ENCODE peak calls at places on chromosomes 12 and 14, in nine cellular contexts. H, Z, J, C, B, U, M, T and K are unnamed samples.

GRCh38 chr12:25433024-25433423 is 120.1 kb downstream of the LMNTD1 start:
- DNase-seq in H (no peak), Z (no peak), J (no peak), C (no peak), B (no peak), U (no peak), M (no peak), T (no peak), K (no peak)

GRCh38 chr14:39085933-39086332 is 17.1 kb downstream of the SEC23A start:
- DNase-seq in H (no peak), Z (no peak), J (no peak), C (peak; percentile 69), B (no peak), U (no peak), M (no peak), T (no peak), K (peak; percentile 67)

GRCh38 chr14:55845963-55846851 is 266.2 kb downstream of the KTN1 start:
- DNase-seq in H (no peak), Z (no peak), J (no peak), C (peak; percentile 99), B (no peak), U (peak; percentile 31), M (no peak), T (no peak), K (no peak)

GRCh38 chr14:103562135-103562384 is 397 bp downstream of the BAG5 start:
- DNase-seq in H (no peak), Z (peak; percentile 65), J (no peak), C (no peak), B (no peak), U (peak; percentile 73), M (peak; percentile 7), T (no peak), K (no peak)

GRCh38 chr14:79724934-79725717 is 486.2 kb downstream of the DIO2 start:
- DNase-seq in H (no peak), Z (no peak), J (no peak), C (no peak), B (no peak), U (no peak), M (no peak), T (no peak), K (no peak)

GRCh38 chr14:66111891-66112290 is 374.3 kb upstream of the CCDC196 start:
- DNase-seq in H (no peak), Z (no peak), J (no peak), C (no peak), B (no peak), U (no peak), M (no peak), T (no peak), K (no peak)

GRCh38 chr14:100887728-100888335 is 15.7 kb downstream of the RTL1 start:
- DNase-seq in H (no peak), Z (no peak), J (no peak), C (no peak), B (no peak), U (no peak), M (no peak), T (no peak), K (no peak)

GRCh38 chr14:69571879-69572633 is 2.6 kb downstream of the CCDC177 start:
- DNase-seq in H (no peak), Z (peak; percentile 78), J (peak; percentile 66), C (peak; percentile 70), B (no peak), U (peak; percentile 37), M (no peak), T (peak; percentile 51), K (no peak)

GRCh38 chr12:123908884-123909807 is 63.5 kb downstream of the CCDC92 start:
- DNase-seq in H (no peak), Z (no peak), J (peak; percentile 30), C (no peak), B (peak; percentile 72), U (no peak), M (no peak), T (no peak), K (no peak)

GRCh38 chr12:48000878-48001321 is 3.4 kb downstream of the COL2A1 start:
- DNase-seq in H (peak; percentile 58), Z (peak; percentile 84), J (peak; percentile 17), C (peak; percentile 83), B (no peak), U (no peak), M (peak; percentile 46), T (no peak), K (peak; percentile 90)

GRCh38 chr14:21543426-21544350 is 17.5 kb upstream of the SALL2 start:
- DNase-seq in H (no peak), Z (peak; percentile 84), J (no peak), C (no peak), B (no peak), U (no peak), M (no peak), T (no peak), K (peak; percentile 83)

GRCh38 chr12:12803186-12803585 is 10.0 kb upstream of the DDX47 start:
- DNase-seq in H (peak; percentile 84), Z (peak; percentile 29), J (peak; percentile 98), C (peak; percentile 98), B (no peak), U (peak; percentile 77), M (peak; percentile 93), T (peak; percentile 92), K (no peak)

GRCh38 chr12:46556820-46557524 is 184.4 kb upstream of the SLC38A2 start:
- DNase-seq in H (peak; percentile 79), Z (no peak), J (no peak), C (no peak), B (no peak), U (no peak), M (no peak), T (no peak), K (no peak)

GRCh38 chr12:49703647-49704137 is 3.5 kb downstream of the FMNL3 start:
- DNase-seq in H (peak; percentile 86), Z (no peak), J (no peak), C (no peak), B (no peak), U (no peak), M (no peak), T (no peak), K (no peak)

GRCh38 chr14:73324536-73324932 is 87.2 kb downstream of the PAPLN start:
- DNase-seq in H (no peak), Z (no peak), J (no peak), C (no peak), B (no peak), U (no peak), M (no peak), T (no peak), K (peak; percentile 6)

GRCh38 chr12:29516431-29516875 is 19.0 kb upstream of the OVCH1 start:
- DNase-seq in H (peak; percentile 23), Z (no peak), J (no peak), C (peak; percentile 21), B (no peak), U (no peak), M (no peak), T (no peak), K (no peak)

GRCh38 chr12:42910656-42911055 is 321.1 kb upstream of the PRICKLE1 start:
- DNase-seq in H (no peak), Z (no peak), J (no peak), C (no peak), B (no peak), U (no peak), M (no peak), T (no peak), K (no peak)

GRCh38 chr12:3532931-3533702 is 42.1 kb downstream of the PRMT8 start:
- DNase-seq in H (no peak), Z (no peak), J (no peak), C (no peak), B (no peak), U (no peak), M (no peak), T (no peak), K (no peak)

GRCh38 chr14:56794557-56795283 is 15.6 kb downstream of the OTX2 start:
- DNase-seq in H (no peak), Z (peak; percentile 65), J (no peak), C (no peak), B (no peak), U (no peak), M (no peak), T (no peak), K (peak; percentile 65)

GRCh38 chr14:105941226-105942166 is 415.1 kb downstream of the TMEM121 start:
- DNase-seq in H (no peak), Z (no peak), J (no peak), C (peak; percentile 22), B (no peak), U (no peak), M (no peak), T (no peak), K (no peak)

GRCh38 chr14:90518941-90519256 is 122.1 kb downstream of the CALM1 start:
- DNase-seq in H (no peak), Z (peak; percentile 85), J (no peak), C (no peak), B (no peak), U (peak; percentile 65), M (peak; percentile 69), T (no peak), K (peak; percentile 72)

GRCh38 chr14:75213172-75213571 is 36.8 kb upstream of the TMED10 start:
- DNase-seq in H (no peak), Z (no peak), J (no peak), C (peak; percentile 65), B (no peak), U (no peak), M (no peak), T (no peak), K (no peak)

GRCh38 chr12:102702447-102703114 is 214.5 kb downstream of the PAH start:
- DNase-seq in H (peak; percentile 55), Z (peak; percentile 66), J (peak; percentile 24), C (peak; percentile 38), B (no peak), U (peak; percentile 77), M (peak; percentile 47), T (no peak), K (peak; percentile 70)

GRCh38 chr12:106302401-106303201 is at the start of gene TCP11L2:
- DNase-seq in H (peak; percentile 80), Z (peak; percentile 87), J (peak; percentile 63), C (peak; percentile 60), B (peak; percentile 96), U (peak; percentile 94), M (peak; percentile 83), T (no peak), K (peak; percentile 83)

GRCh38 chr12:124454735-124455134 is 112.7 kb downstream of the NCOR2 start:
- DNase-seq in H (peak; percentile 63), Z (no peak), J (no peak), C (no peak), B (no peak), U (no peak), M (no peak), T (no peak), K (no peak)

GRCh38 chr14:59358105-59358504 is 107.1 kb downstream of the GPR135 start:
- DNase-seq in H (no peak), Z (peak; percentile 87), J (peak; percentile 37), C (peak; percentile 29), B (no peak), U (peak; percentile 94), M (peak; percentile 62), T (no peak), K (peak; percentile 91)

GRCh38 chr12:53994268-53994690 is 5.7 kb upstream of the HOXC9 start:
- DNase-seq in H (no peak), Z (no peak), J (no peak), C (peak; percentile 51), B (no peak), U (no peak), M (no peak), T (no peak), K (no peak)

GRCh38 chr14:54173782-54174181 is 217.2 kb upstream of the BMP4 start:
- DNase-seq in H (no peak), Z (no peak), J (no peak), C (no peak), B (no peak), U (no peak), M (no peak), T (no peak), K (no peak)

GRCh38 chr14:53020193-53020932 is 69.5 kb upstream of the FERMT2 start:
- DNase-seq in H (no peak), Z (peak; percentile 43), J (no peak), C (no peak), B (no peak), U (no peak), M (no peak), T (no peak), K (peak; percentile 46)

GRCh38 chr14:73238262-73238852 is 1.1 kb downstream of the PAPLN start:
- DNase-seq in H (peak; percentile 87), Z (no peak), J (no peak), C (peak; percentile 81), B (no peak), U (peak; percentile 67), M (peak; percentile 31), T (peak; percentile 46), K (peak; percentile 11)

GRCh38 chr14:88154321-88154720 is 149.4 kb downstream of the GPR65 start:
- DNase-seq in H (no peak), Z (no peak), J (no peak), C (peak; percentile 23), B (no peak), U (no peak), M (no peak), T (no peak), K (no peak)